ENCODE peak calls at places on chromosomes 5 and 9, in seven cellular contexts. X is stomach, Q is GM12878, M is transverse colon, T is HepG2, R is K562, I is endothelial cell of umbilical vein. E is an unnamed sample.

GRCh38 chr9:81549500-81550206 is 139.7 kb downstream of the TLE1 start:
- DNase-seq in X (no peak), Q (no peak), M (no peak), T (peak), R (no peak), I (no peak), E (no peak)

GRCh38 chr9:110214090-110214489 is 6.1 kb upstream of the C9orf152 start:
- DNase-seq in X (no peak), Q (no peak), M (no peak), T (peak), R (no peak), I (no peak), E (no peak)

GRCh38 chr5:160166973-160167622 is 47.8 kb upstream of the PWWP2A start:
- DNase-seq in X (no peak), Q (no peak), M (no peak), T (no peak), R (no peak), I (no peak), E (no peak)

GRCh38 chr5:81837667-81838306 is 86.9 kb upstream of the SSBP2 start:
- DNase-seq in X (no peak), Q (no peak), M (no peak), T (no peak), R (no peak), I (no peak), E (no peak)

GRCh38 chr5:14447958-14448881 is 133.4 kb upstream of the OTULINL start:
- DNase-seq in X (no peak), Q (peak), M (no peak), T (no peak), R (no peak), I (peak), E (no peak)

GRCh38 chr9:23581936-23582335 is 244.1 kb downstream of the ELAVL2 start:
- DNase-seq in X (no peak), Q (no peak), M (no peak), T (no peak), R (no peak), I (no peak), E (no peak)

GRCh38 chr5:148620696-148621095 is 33.6 kb downstream of the HTR4 start:
- DNase-seq in X (no peak), Q (no peak), M (no peak), T (no peak), R (peak), I (peak), E (no peak)

GRCh38 chr5:41869150-41869738 is 981 bp downstream of the OXCT1 start:
- DNase-seq in X (peak), Q (no peak), M (peak), T (no peak), R (peak), I (peak), E (peak)

GRCh38 chr5:108661030-108661429 is 86.7 kb upstream of the FER start:
- DNase-seq in X (no peak), Q (no peak), M (no peak), T (no peak), R (no peak), I (peak), E (no peak)

GRCh38 chr5:316210-317085 is 5.1 kb upstream of the AHRR start:
- DNase-seq in X (no peak), Q (no peak), M (no peak), T (no peak), R (no peak), I (no peak), E (no peak)

GRCh38 chr5:151463137-151464029 is 16.0 kb downstream of the SLC36A1 start:
- DNase-seq in X (no peak), Q (no peak), M (peak), T (peak), R (no peak), I (no peak), E (no peak)

GRCh38 chr5:172941067-172941516 is 18.1 kb upstream of the RPL26L1 start:
- DNase-seq in X (no peak), Q (no peak), M (no peak), T (no peak), R (no peak), I (no peak), E (no peak)

GRCh38 chr5:122165574-122166021 is 36.3 kb downstream of the ZNF474 start:
- DNase-seq in X (no peak), Q (no peak), M (no peak), T (peak), R (no peak), I (no peak), E (no peak)

GRCh38 chr9:130414910-130415746 is 29.6 kb upstream of the ASS1 start:
- DNase-seq in X (no peak), Q (no peak), M (peak), T (no peak), R (no peak), I (no peak), E (no peak)

GRCh38 chr9:8183618-8184017 is 384.0 kb upstream of the DMAC1 start:
- DNase-seq in X (no peak), Q (no peak), M (no peak), T (no peak), R (no peak), I (no peak), E (no peak)

GRCh38 chr9:104094534-104095020 is 468 bp downstream of the SMC2 start:
- DNase-seq in X (no peak), Q (no peak), M (no peak), T (peak), R (no peak), I (no peak), E (no peak)

GRCh38 chr9:98726735-98727134 is 18.0 kb upstream of the GABBR2 start:
- DNase-seq in X (no peak), Q (no peak), M (no peak), T (no peak), R (no peak), I (no peak), E (no peak)

GRCh38 chr5:59829389-59829788 is 64.1 kb downstream of the PDE4D start:
- DNase-seq in X (no peak), Q (no peak), M (no peak), T (no peak), R (no peak), I (no peak), E (no peak)

GRCh38 chr5:149887622-149888183 is 56.9 kb downstream of the PDE6A start:
- DNase-seq in X (no peak), Q (no peak), M (no peak), T (peak), R (no peak), I (peak), E (no peak)

GRCh38 chr5:125346316-125346715 is 599.9 kb upstream of the ZNF608 start:
- DNase-seq in X (no peak), Q (no peak), M (no peak), T (no peak), R (no peak), I (no peak), E (no peak)

GRCh38 chr9:75855509-75855908 is 35.0 kb upstream of the PCSK5 start:
- DNase-seq in X (no peak), Q (no peak), M (peak), T (peak), R (no peak), I (peak), E (no peak)

GRCh38 chr5:157484768-157485167 is 24.8 kb downstream of the NIPAL4 start:
- DNase-seq in X (no peak), Q (no peak), M (no peak), T (peak), R (no peak), I (no peak), E (peak)

GRCh38 chr5:142906863-142907671 is 136.9 kb downstream of the ARHGAP26 start:
- DNase-seq in X (no peak), Q (no peak), M (no peak), T (no peak), R (no peak), I (no peak), E (peak)

GRCh38 chr9:129939426-129939825 is 103.6 kb downstream of the FNBP1 start:
- DNase-seq in X (no peak), Q (no peak), M (no peak), T (no peak), R (no peak), I (no peak), E (no peak)

GRCh38 chr5:372556-372910 is 51.0 kb downstream of the AHRR start:
- DNase-seq in X (peak), Q (no peak), M (peak), T (no peak), R (no peak), I (no peak), E (no peak)

GRCh38 chr9:120924698-120925534 is 1.7 kb downstream of the TRAF1 start:
- DNase-seq in X (no peak), Q (no peak), M (no peak), T (no peak), R (no peak), I (no peak), E (peak)

GRCh38 chr5:177557041-177557647 is 2.8 kb upstream of the FAM193B start:
- DNase-seq in X (no peak), Q (no peak), M (peak), T (peak), R (peak), I (no peak), E (no peak)

GRCh38 chr5:142053434-142054253 is 40.8 kb upstream of the GNPDA1 start:
- DNase-seq in X (no peak), Q (no peak), M (no peak), T (no peak), R (no peak), I (peak), E (no peak)

GRCh38 chr9:116662633-116663032 is 24.5 kb upstream of the TRIM32 start:
- DNase-seq in X (no peak), Q (no peak), M (no peak), T (no peak), R (no peak), I (no peak), E (no peak)

GRCh38 chr5:125215593-125215992 is 469.2 kb upstream of the ZNF608 start:
- DNase-seq in X (no peak), Q (no peak), M (no peak), T (no peak), R (no peak), I (no peak), E (no peak)

GRCh38 chr5:131628990-131629389 is 6.0 kb downstream of the RAPGEF6 start:
- DNase-seq in X (no peak), Q (no peak), M (peak), T (no peak), R (no peak), I (no peak), E (no peak)

GRCh38 chr5:133155326-133155969 is 103.6 kb downstream of the HSPA4 start:
- DNase-seq in X (no peak), Q (no peak), M (no peak), T (no peak), R (no peak), I (no peak), E (no peak)

GRCh38 chr9:107637421-107638420 is 148.2 kb upstream of the KLF4 start:
- DNase-seq in X (peak), Q (no peak), M (peak), T (no peak), R (no peak), I (peak), E (peak)
- TF ChIP-seq POLR2AphosphoS5 in X (peak), Q (no peak), M (peak), T (no peak), R (no peak), I (peak), E (peak)

DNA sequence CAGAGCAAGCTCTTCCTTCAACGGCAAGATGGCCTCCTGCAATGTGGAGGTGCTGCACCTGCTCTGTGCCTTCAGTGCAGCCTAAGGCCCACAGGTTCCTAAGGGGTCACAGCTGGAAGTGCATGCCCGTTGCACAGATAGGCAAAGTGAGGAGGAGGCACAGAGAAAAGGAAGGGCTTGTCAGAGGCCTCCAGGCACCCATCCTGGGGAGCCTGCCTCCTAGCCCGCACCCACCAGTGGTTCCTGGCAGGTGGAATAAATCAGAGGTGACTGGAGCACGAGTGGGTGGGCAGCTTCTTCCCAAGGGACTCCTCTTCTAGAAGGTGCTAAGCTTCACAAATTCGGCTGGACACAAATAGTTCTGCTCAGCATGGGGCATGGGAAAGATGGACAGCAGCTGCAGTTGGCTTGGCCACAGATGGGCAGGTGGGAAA is 52.8 kb upstream of the STXBP1 start:
- DNase-seq in X (no peak), Q (no peak), M (no peak), T (no peak), R (no peak), I (no peak), E (no peak)
- H3K4me3 ChIP-seq in X (no peak), Q (no peak), M (no peak), T (no peak), R (no peak), I (no peak), E (no peak)

GRCh38 chr5:152674403-152674802 is 269.3 kb upstream of the NMUR2 start:
- DNase-seq in X (no peak), Q (no peak), M (no peak), T (no peak), R (no peak), I (no peak), E (no peak)
- TF ChIP-seq POLR2AphosphoS5 in X (no peak), Q (no peak), M (no peak), T (no peak), R (no peak), I (no peak), E (no peak)

GRCh38 chr5:16933337-16933736 is 2.8 kb downstream of the MYO10 start:
- DNase-seq in X (no peak), Q (no peak), M (no peak), T (no peak), R (no peak), I (peak), E (no peak)
- H3K4me3 ChIP-seq in X (peak), Q (no peak), M (no peak), T (no peak), R (no peak), I (peak), E (no peak)

DNA sequence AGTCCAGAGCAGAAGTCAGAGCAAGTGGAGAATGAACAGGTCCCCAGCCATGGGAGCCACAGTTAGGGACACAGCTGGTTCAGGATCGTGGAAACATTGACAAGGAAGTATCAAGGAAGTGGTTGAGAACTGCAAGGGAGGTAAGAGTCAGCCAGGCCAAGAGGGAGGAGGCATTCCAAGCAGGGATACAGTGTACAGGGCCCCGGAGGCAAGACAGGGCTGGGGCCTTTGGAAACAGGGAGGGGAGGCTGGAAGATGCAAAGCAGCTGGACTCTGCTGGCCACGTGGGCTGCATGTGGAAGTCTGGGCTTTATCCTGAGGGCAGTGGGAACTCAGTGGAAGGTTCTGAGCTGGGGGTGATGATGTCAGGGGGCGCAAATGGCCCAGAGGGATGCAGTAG is 14.2 kb downstream of the CCDC180 start:
- DNase-seq in X (no peak), Q (no peak), M (no peak), T (no peak), R (no peak), I (no peak), E (no peak)
- TF ChIP-seq POLR2AphosphoS5 in X (no peak), Q (no peak), M (no peak), T (no peak), R (no peak), I (no peak), E (no peak)

DNA sequence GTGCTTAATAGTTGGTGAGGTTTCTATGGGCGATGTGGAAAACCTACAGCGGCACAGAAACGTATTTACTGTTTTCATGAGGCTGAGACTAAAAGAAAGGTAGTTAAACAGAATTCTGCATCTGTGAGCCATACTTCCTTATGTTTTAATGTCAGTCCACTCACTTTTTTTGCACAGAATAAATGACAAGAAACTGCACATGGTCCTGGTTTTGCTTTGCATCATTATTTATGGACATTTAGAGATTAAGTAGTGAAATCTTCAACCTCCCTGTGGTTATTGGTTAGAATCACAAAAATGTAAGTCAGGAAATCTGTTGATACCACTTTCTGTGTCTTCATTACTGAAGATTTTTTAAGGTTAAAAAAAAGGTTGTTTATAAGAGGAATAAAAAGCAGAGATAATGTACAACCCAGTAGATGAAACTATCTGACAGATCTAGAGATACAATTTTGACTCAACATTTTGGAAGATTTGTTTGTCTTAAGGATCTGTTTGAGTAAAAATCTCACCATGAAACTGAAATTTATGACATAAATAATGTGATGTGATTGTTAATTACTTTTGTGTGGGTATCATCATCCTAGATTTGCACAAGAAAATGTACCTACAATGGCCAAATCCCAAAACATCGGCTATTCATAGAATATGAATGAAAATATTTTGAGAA is 2.4 kb downstream of the PRR16 start:
- DNase-seq in X (no peak), Q (no peak), M (no peak), T (no peak), R (no peak), I (no peak), E (no peak)
- H3K4me3 ChIP-seq in X (peak), Q (no peak), M (no peak), T (no peak), R (peak), I (no peak), E (no peak)

GRCh38 chr5:10632110-10632903 is 68.4 kb downstream of the ANKRD33B start:
- DNase-seq in X (no peak), Q (peak), M (peak), T (no peak), R (no peak), I (no peak), E (peak)
- TF ChIP-seq POLR2AphosphoS5 in X (no peak), Q (peak), M (no peak), T (no peak), R (no peak), I (no peak), E (no peak)

E was measured in sigmoid colon.